ENCODE peak calls at places on chromosomes 2 and 18, in four cellular contexts. Y is Calu3, M is IMR-90, V is A673. D is an unnamed sample.

GRCh38 chr2:205858781-205859478 is 176.6 kb downstream of the NRP2 start:
- DNase-seq in Y (peak), M (peak), V (no peak), D (peak)

GRCh38 chr2:144357623-144358400 is 162.1 kb downstream of the ZEB2 start:
- DNase-seq in Y (peak), M (peak), V (no peak), D (peak)

GRCh38 chr2:177413703-177414102 is 21.1 kb downstream of the AGPS start:
- DNase-seq in Y (no peak), M (no peak), V (no peak), D (no peak)

GRCh38 chr18:56291229-56291796 is 347.1 kb downstream of the TXNL1 start:
- DNase-seq in Y (no peak), M (peak), V (no peak), D (no peak)

GRCh38 chr18:9629709-9630108 is 15.3 kb upstream of the PPP4R1 start:
- DNase-seq in Y (no peak), M (peak), V (peak), D (peak)

GRCh38 chr2:218891275-218892135 is 10.9 kb downstream of the WNT10A start:
- DNase-seq in Y (no peak), M (no peak), V (no peak), D (no peak)

GRCh38 chr2:150482111-150482510 is 5.4 kb downstream of the RND3 start:
- DNase-seq in Y (no peak), M (no peak), V (no peak), D (peak)

GRCh38 chr2:149040451-149040850 is 2.0 kb downstream of the LYPD6B start:
- DNase-seq in Y (peak), M (no peak), V (peak), D (no peak)

GRCh38 chr2:120566331-120567035 is 169.2 kb upstream of the GLI2 start:
- DNase-seq in Y (no peak), M (peak), V (no peak), D (no peak)

GRCh38 chr2:161045726-161046125 is 114.5 kb upstream of the TANK start:
- DNase-seq in Y (no peak), M (peak), V (no peak), D (peak)

GRCh38 chr2:11319939-11320338 is 24.5 kb downstream of the ROCK2 start:
- DNase-seq in Y (no peak), M (peak), V (no peak), D (peak)

GRCh38 chr2:75500633-75501032 is 60.1 kb downstream of the EVA1A start:
- DNase-seq in Y (no peak), M (peak), V (peak), D (peak)

GRCh38 chr2:158414538-158414937 is 42.0 kb downstream of the CCDC148 start:
- DNase-seq in Y (no peak), M (peak), V (no peak), D (peak)

GRCh38 chr18:28834889-28835288 is 658.0 kb upstream of the CDH2 start:
- DNase-seq in Y (peak), M (peak), V (no peak), D (peak)

GRCh38 chr2:186274936-186275575 is 211.0 kb upstream of the ZC3H15 start:
- DNase-seq in Y (no peak), M (peak), V (no peak), D (peak)

GRCh38 chr2:60806595-60806987 is 50.5 kb downstream of the PAPOLG start:
- DNase-seq in Y (no peak), M (no peak), V (no peak), D (no peak)

GRCh38 chr2:11701206-11701605 is 31.2 kb upstream of the NTSR2 start:
- DNase-seq in Y (no peak), M (no peak), V (no peak), D (no peak)

GRCh38 chr2:64327510-64328414 is 126.2 kb upstream of the LGALSL start:
- DNase-seq in Y (peak), M (no peak), V (peak), D (no peak)
- TF ChIP-seq CTCF in Y (peak), M (peak), V (peak), D (peak)

GRCh38 chr2:102190425-102191107 is 3.7 kb downstream of the IL1RL2 start:
- DNase-seq in Y (peak), M (no peak), V (no peak), D (no peak)

GRCh38 chr2:102186676-102187190 is at the start of gene IL1RL2:
- DNase-seq in Y (peak), M (no peak), V (no peak), D (no peak)

GRCh38 chr2:102184018-102184417 is 2.8 kb upstream of the IL1RL2 start:
- DNase-seq in Y (no peak), M (no peak), V (no peak), D (no peak)

GRCh38 chr2:102185347-102185746 is 1.5 kb upstream of the IL1RL2 start:
- DNase-seq in Y (no peak), M (no peak), V (peak), D (peak)

GRCh38 chr2:102187191-102188150 is 648 bp downstream of the IL1RL2 start:
- DNase-seq in Y (no peak), M (peak), V (peak), D (no peak)
- TF ChIP-seq CTCF in Y (no peak), M (no peak), V (peak), D (no peak)

DNA sequence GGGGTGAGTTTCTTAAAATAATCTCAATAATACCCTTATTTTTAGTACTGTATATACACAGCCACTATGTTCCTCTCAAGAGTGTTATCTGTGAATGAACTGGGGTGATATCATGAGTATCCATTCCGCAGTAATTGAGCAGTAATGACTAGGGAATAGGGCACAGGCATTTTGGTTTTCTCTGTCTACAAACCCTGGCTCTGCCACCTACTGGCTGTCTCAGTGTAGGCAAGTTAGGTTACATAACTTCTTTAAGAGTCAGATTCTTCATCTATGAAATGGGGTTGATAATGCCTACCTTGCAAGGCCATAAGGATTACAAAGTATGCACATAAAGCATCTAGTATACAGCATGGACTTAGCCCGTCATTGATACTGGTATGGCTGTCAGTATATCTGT is 555.8 kb downstream of the NRXN1 start:
- DNase-seq in Y (no peak), M (no peak), V (peak), D (no peak)
- TF ChIP-seq CTCF in Y (no peak), M (no peak), V (peak), D (no peak)

DNA sequence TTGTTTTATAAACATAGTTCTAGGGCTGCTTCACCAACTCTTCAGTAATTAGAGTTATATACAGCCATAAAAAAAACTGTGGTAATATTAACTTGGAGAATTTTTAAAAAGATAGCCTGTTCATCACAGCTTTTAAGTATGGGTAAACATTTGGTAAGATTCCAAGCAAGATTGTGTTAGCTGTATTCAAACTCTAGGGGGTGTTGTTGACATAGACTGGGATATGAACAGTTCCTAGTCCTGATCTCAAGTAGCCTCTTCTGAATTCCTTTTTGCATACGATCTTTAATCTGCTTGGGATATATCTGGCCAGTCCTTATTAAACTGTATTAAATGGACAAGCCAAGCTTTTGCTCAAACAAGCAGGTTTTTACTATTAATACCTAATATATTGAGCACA is 13.4 kb downstream of the NOP58 start:
- DNase-seq in Y (no peak), M (peak), V (peak), D (peak)
- TF ChIP-seq CTCF in Y (no peak), M (peak), V (peak), D (peak)

DNA sequence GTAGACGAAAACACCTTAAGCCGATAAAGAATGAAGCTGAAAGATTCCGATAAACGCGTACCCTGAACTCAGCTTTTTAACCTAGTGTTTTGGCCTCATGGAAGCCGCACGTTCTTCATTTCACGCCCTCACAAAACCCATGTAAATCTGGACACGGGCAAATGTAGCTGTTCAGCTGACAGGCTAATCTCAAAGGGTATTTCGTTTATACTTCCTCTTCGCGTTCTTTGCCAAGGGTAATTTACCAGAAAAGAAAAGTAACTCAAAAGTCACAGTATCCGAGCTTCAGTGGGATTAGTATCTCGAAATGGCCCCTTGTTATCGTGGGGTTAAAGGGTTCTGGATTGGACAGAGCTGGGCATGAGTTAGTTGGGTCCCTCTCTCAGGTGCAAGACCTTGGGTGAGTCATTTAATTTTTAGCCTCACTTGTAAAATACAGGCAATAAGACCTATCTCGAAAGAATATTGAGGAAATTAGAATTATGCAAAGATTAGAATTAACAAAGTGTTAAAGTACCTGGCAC is 22.0 kb upstream of the STPG4 start:
- DNase-seq in Y (no peak), M (no peak), V (no peak), D (no peak)
- TF ChIP-seq CTCF in Y (no peak), M (no peak), V (no peak), D (no peak)

GRCh38 chr2:235595420-235596010 is 101.7 kb downstream of the AGAP1 start:
- DNase-seq in Y (peak), M (peak), V (peak), D (peak)
- TF ChIP-seq CTCF in Y (peak), M (peak), V (peak), D (peak)

DNA sequence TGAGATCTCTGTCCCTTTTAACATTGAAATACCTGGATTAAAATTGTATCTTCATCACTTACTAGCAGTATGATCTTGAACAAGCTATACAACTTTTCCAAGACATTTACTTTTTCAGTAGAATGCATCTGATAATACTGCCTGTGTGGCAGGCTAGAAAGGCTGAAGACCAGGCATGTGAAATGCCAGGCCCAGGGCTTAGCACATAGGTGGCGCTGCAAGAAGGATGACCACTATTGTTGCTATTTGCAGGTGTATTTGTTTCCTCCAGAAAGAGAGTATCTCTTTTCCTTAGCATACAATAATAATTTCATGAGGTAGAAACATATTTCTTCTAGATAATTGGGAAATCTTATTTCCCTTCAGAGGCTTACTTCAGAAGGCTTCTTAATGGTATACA is 331.3 kb downstream of the THSD7B start:
- DNase-seq in Y (peak), M (no peak), V (no peak), D (peak)
- TF ChIP-seq CTCF in Y (no peak), M (no peak), V (no peak), D (peak)